ENCODE peak calls at places on chromosome 15, in ten cellular contexts. V is fibroblast of the aortic adventitia; Z is glutamatergic neuron; W is astrocyte of the spinal cord; L is CD8-positive, alpha-beta T cell; H is uterus; J is fibroblast of mammary gland; N is stomach; X is psoas muscle; M is endodermal cell. B is an unnamed sample.

GRCh38 chr15:42094512-42094963 is at the start of gene PLA2G4D:
- DNase-seq in V (no peak), Z (no peak), W (no peak), L (no peak), H (no peak), J (no peak), N (peak; percentile 27), X (no peak), M (no peak), B (no peak)

GRCh38 chr15:60101416-60101815 is 97.3 kb downstream of the FOXB1 start:
- DNase-seq in V (no peak), Z (no peak), W (no peak), L (no peak), H (no peak), J (no peak), N (no peak), X (no peak), M (no peak), B (no peak)

GRCh38 chr15:51912528-51912927 is 59.0 kb downstream of the LEO1 start:
- DNase-seq in V (no peak), Z (no peak), W (no peak), L (no peak), H (no peak), J (no peak), N (no peak), X (no peak), M (no peak), B (no peak)

GRCh38 chr15:68405426-68406250 is 26.3 kb downstream of the ITGA11 start:
- DNase-seq in V (no peak), Z (no peak), W (no peak), L (no peak), H (peak; percentile 11), J (no peak), N (no peak), X (no peak), M (peak; percentile 29), B (no peak)

GRCh38 chr15:87851497-87851896 is 405.0 kb downstream of the NTRK3 start:
- DNase-seq in V (no peak), Z (no peak), W (no peak), L (no peak), H (no peak), J (no peak), N (no peak), X (no peak), M (no peak), B (no peak)

GRCh38 chr15:69090197-69090948 is 70.1 kb upstream of the GLCE start:
- DNase-seq in V (peak; percentile 31), Z (no peak), W (peak; percentile 5), L (no peak), H (no peak), J (peak; percentile 80), N (no peak), X (no peak), M (peak; percentile 83), B (peak; percentile 78)

GRCh38 chr15:50764331-50765201 is 940 bp downstream of the SPPL2A start:
- DNase-seq in V (peak; percentile 52), Z (no peak), W (peak; percentile 33), L (no peak), H (no peak), J (peak; percentile 33), N (no peak), X (no peak), M (no peak), B (peak; percentile 47)

GRCh38 chr15:36737430-36737891 is 158.0 kb downstream of the CDIN1 start:
- DNase-seq in V (peak; percentile 44), Z (no peak), W (peak; percentile 31), L (no peak), H (no peak), J (peak; percentile 63), N (no peak), X (no peak), M (no peak), B (peak; percentile 48)

GRCh38 chr15:101022306-101022705 is 103.1 kb downstream of the LRRK1 start:
- DNase-seq in V (no peak), Z (peak; percentile 8), W (no peak), L (no peak), H (no peak), J (no peak), N (peak; percentile 16), X (no peak), M (peak; percentile 23), B (no peak)

DNA sequence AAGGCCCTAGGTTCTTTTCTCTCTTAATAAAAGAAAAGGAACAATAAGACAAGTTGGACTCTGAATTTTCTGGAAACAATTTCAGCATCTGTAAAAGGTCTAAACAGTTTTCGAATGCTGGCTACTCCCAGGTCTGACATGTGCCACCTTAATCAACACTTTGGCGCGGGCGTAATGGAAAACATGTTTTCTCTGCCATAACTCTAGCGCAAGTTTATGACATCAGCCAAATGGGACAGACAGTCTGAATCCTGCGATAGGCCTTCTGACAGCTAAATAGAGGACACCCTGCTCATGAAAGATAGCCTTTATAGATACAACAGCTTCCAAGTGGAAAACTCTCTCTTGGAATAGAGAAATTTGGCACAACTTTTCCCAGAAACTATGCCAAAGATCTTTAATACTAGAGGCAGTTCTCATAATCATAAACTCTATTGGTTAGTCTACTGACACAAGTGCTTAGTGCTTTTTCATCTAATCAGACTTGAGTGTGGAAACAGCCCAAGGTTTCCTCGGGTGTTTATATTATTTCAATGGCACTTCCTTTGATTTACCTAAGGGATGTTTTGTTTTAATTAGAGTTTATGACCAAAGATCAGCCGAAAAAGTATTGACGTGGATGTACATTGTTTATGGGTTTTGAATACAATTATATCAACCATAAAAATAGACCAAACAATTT is 120.0 kb upstream of the DPH6 start:
- DNase-seq in V (peak; percentile 38), Z (no peak), W (no peak), L (no peak), H (peak; percentile 64), J (peak; percentile 48), N (no peak), X (no peak), M (no peak), B (no peak)
- TF ChIP-seq CTCF in V (no peak), Z (no peak), W (no peak), L (no peak), H (no peak), J (no peak), N (no peak), X (no peak), M (no peak), B (no peak)

DNA sequence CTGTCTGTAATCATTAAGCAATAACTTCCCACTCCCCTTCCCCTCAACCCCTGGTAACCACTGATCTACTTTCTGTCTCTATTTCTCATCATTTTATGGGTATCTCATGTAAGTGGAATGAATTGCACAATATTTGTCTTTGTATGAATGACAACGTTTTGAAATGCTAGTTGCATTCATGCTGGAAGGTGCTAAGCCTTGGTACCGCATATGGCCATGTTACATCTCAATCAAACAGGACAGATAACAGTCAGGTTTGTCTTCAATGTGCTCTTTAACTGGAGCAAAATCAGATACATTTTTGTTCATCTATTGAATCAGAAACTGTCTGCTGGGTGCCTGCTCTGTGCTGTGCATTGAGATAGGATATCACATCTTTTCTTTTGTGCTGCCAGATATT is 134.2 kb downstream of the AGBL1 start:
- DNase-seq in V (no peak), Z (no peak), W (no peak), L (no peak), H (no peak), J (no peak), N (no peak), X (no peak), M (no peak), B (no peak)
- TF ChIP-seq CTCF in V (no peak), Z (no peak), W (no peak), L (no peak), H (no peak), J (no peak), N (no peak), X (no peak), M (no peak), B (no peak)

DNA sequence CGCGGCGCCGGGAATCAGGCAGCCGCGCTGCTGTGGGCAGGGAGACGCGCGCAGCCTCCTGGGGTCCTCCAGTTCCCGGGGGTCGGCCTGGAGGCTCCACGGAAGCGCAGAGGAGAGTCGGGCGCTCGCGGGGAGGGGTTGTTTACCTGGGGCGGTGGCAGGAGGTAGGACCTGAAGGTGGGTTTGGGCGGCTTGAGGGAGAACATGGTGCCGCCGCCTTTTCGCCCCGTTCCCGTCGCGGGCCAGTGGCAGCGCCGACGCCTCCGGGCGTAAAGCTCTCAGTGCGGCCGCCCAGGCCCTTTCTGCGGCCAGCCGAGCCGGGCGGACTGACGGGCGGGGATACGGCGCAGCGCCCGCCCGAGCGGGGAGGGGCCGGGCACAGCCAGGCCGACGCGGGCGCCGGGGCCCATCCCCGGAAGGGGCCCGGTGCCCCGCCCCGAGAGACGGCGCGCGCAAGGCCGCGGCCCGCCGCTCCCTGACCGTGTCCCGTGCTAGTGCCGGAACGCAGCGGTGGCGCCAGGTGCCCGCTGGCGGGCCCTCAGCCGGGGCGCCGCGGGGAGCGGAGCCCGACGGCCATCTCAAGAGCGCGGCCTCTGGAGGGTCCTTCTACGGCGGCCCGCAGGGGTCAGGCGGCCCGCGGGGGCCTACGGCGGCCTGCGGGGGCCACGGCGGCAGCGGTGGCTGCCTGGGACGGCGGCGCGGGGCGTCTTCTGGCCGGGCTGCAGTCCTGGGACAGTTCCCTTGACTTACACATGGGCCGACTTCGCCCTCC is at the start of gene MTMR10:
- DNase-seq in V (peak; percentile 70), Z (peak; percentile 79), W (peak; percentile 69), L (peak; percentile 67), H (peak; percentile 56), J (peak; percentile 65), N (peak; percentile 82), X (peak; percentile 89), M (peak; percentile 92), B (peak; percentile 79)
- TF ChIP-seq CTCF in V (no peak), Z (no peak), W (no peak), L (no peak), H (no peak), J (no peak), N (no peak), X (no peak), M (no peak), B (peak; percentile 16)

DNA sequence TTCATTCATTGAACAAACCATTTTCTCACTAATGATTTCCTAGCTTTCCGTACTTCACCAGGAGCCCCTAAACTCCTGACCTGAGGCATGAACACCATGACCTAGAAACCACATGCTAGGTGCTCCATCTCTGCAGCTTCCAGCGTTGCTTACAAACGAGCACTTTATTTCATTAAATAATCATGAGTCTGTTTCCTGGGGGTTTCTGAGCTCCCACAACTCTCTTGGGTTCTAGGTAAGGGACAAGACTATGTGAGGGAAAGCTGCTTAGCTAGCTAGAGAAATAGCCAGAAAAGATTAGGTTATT is 1.3 kb downstream of the MAP2K1 start:
- DNase-seq in V (no peak), Z (no peak), W (no peak), L (no peak), H (no peak), J (no peak), N (no peak), X (no peak), M (no peak), B (no peak)
- TF ChIP-seq CTCF in V (no peak), Z (no peak), W (no peak), L (no peak), H (no peak), J (no peak), N (no peak), X (no peak), M (no peak), B (no peak)